ENCODE peak calls at places on chromosomes 6 and 20, in eight cellular contexts. W, K, B, P, Y, Z, H and T are unnamed samples. For H3K9me3, the result is how much of the 10 kb centered on the place peaks cover.

GRCh38 chr6:161369339-161369738 is 95.5 kb upstream of the AGPAT4 start:
- DNase-seq in W (no peak), K (no peak), B (peak), P (no peak), Y (no peak), Z (no peak), H (no peak), T (peak)

GRCh38 chr20:37643400-37643799 is 50.4 kb upstream of the CTNNBL1 start:
- DNase-seq in W (no peak), K (no peak), B (no peak), P (no peak), Y (no peak), Z (no peak), H (no peak), T (no peak)

GRCh38 chr6:15464211-15464725 is 198.6 kb downstream of the DTNBP1 start:
- DNase-seq in W (no peak), K (peak), B (no peak), P (peak), Y (peak), Z (no peak), H (peak), T (no peak)

GRCh38 chr6:72825265-72825918 is 203.5 kb downstream of the KCNQ5 start:
- DNase-seq in W (no peak), K (no peak), B (no peak), P (no peak), Y (no peak), Z (no peak), H (no peak), T (peak)

GRCh38 chr20:39853664-39854063 is 835.4 kb downstream of the MAFB start:
- DNase-seq in W (no peak), K (no peak), B (no peak), P (no peak), Y (no peak), Z (no peak), H (no peak), T (peak)

GRCh38 chr6:132333639-132334516 is 67.4 kb downstream of the MOXD1 start:
- DNase-seq in W (no peak), K (peak), B (no peak), P (no peak), Y (no peak), Z (no peak), H (peak), T (peak)

GRCh38 chr6:150008588-150008987 is 16.7 kb downstream of the RAET1L start:
- DNase-seq in W (no peak), K (no peak), B (no peak), P (no peak), Y (no peak), Z (no peak), H (peak), T (no peak)

GRCh38 chr6:136012198-136012884 is 160.8 kb downstream of the PDE7B start:
- DNase-seq in W (no peak), K (no peak), B (no peak), P (no peak), Y (no peak), Z (no peak), H (peak), T (peak)

GRCh38 chr20:6940052-6940451 is 172.6 kb downstream of the BMP2 start:
- DNase-seq in W (no peak), K (no peak), B (no peak), P (peak), Y (peak), Z (no peak), H (peak), T (no peak)

GRCh38 chr6:24985313-24985712 is 49.6 kb upstream of the RIPOR2 start:
- DNase-seq in W (no peak), K (no peak), B (no peak), P (no peak), Y (no peak), Z (no peak), H (no peak), T (no peak)

GRCh38 chr20:33419140-33419974 is 18.0 kb upstream of the CDK5RAP1 start:
- DNase-seq in W (no peak), K (no peak), B (no peak), P (no peak), Y (no peak), Z (no peak), H (no peak), T (no peak)

GRCh38 chr6:3293271-3294155 is 34.8 kb downstream of the PSMG4 start:
- DNase-seq in W (peak), K (no peak), B (no peak), P (no peak), Y (no peak), Z (no peak), H (no peak), T (no peak)

GRCh38 chr6:124535746-124536145 is 426.5 kb upstream of the RNF217 start:
- DNase-seq in W (no peak), K (no peak), B (peak), P (no peak), Y (no peak), Z (no peak), H (peak), T (no peak)

GRCh38 chr6:38110407-38111025 is 291.0 kb downstream of the ZFAND3 start:
- DNase-seq in W (no peak), K (no peak), B (no peak), P (no peak), Y (no peak), Z (no peak), H (no peak), T (no peak)

GRCh38 chr20:33059741-33060390 is 6.2 kb downstream of the BPIFB3 start:
- DNase-seq in W (no peak), K (no peak), B (no peak), P (no peak), Y (no peak), Z (no peak), H (no peak), T (no peak)

GRCh38 chr6:26044140-26045045 is 42.8 kb upstream of the HFE start:
- DNase-seq in W (peak), K (peak), B (peak), P (peak), Y (peak), Z (no peak), H (no peak), T (no peak)

GRCh38 chr20:64107736-64108457 is 532 bp upstream of the NPBWR2 start:
- DNase-seq in W (peak), K (no peak), B (no peak), P (peak), Y (no peak), Z (no peak), H (no peak), T (no peak)

GRCh38 chr6:100210138-100210872 is 216.3 kb upstream of the MCHR2 start:
- DNase-seq in W (no peak), K (no peak), B (no peak), P (no peak), Y (no peak), Z (no peak), H (no peak), T (no peak)

GRCh38 chr20:17648782-17649730 is 33.0 kb downstream of the RRBP1 start:
- DNase-seq in W (peak), K (peak), B (peak), P (peak), Y (no peak), Z (no peak), H (peak), T (no peak)

GRCh38 chr6:168722397-168722796 is 281.4 kb downstream of the SMOC2 start:
- DNase-seq in W (no peak), K (no peak), B (no peak), P (no peak), Y (no peak), Z (no peak), H (no peak), T (no peak)
- H3K9me3 ChIP-seq in W (under half), K (under half), B (under half), P (under half), Y (under half), Z (under half), H (under half), T (half or more)

GRCh38 chr6:137890983-137891537 is 24.0 kb downstream of the TNFAIP3 start:
- DNase-seq in W (no peak), K (no peak), B (no peak), P (no peak), Y (no peak), Z (no peak), H (no peak), T (no peak)
- H3K9me3 ChIP-seq in W (under half), K (under half), B (under half), P (under half), Y (under half), Z (under half), H (under half), T (under half)

DNA sequence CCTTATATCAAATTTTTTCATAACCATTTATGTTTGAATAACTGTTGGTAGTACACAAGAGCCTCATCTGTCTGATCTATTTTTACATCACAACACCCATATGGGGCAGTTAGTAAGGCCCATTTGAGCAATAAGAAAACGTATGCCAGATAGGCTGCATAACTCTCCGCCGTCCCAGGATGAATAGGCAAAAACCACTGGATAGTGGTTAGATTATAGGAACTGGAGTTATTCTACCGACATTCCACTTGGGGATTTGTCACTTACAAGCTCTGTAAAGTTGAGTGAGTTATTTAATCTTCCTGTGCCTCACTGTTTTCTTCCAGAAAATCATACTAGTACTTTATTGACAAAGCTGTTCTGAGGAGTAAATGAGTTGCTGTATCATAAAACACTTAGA is 881.9 kb downstream of the QKI start:
- DNase-seq in W (no peak), K (no peak), B (no peak), P (no peak), Y (no peak), Z (no peak), H (no peak), T (no peak)
- H3K9me3 ChIP-seq in W (under half), K (under half), B (under half), P (under half), Y (under half), Z (under half), H (under half), T (under half)

GRCh38 chr6:23003671-23004598 is 434.6 kb downstream of the HDGFL1 start:
- DNase-seq in W (peak), K (no peak), B (peak), P (no peak), Y (no peak), Z (no peak), H (no peak), T (peak)

GRCh38 chr6:23002044-23002619 is 432.8 kb downstream of the HDGFL1 start:
- DNase-seq in W (no peak), K (no peak), B (no peak), P (no peak), Y (no peak), Z (no peak), H (no peak), T (no peak)

DNA sequence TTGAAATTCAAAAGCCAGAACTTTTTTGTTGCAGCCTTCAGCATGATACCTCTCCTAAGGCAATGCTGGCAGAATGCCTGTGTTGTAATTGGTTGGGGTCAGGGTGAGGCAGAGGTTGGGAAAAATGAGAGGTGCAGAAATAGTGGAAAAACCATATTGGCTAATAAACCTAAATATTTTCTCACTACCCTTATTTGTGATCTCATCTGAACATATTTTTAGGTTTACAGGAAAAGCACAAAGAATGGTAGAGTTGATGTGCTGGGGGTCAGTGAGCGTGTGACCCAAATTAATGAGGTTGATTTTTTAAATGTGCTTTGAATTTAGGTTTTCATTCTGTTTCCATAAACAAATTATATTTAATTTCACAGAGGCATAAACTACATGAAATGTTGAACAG is 437.3 kb downstream of the HDGFL1 start:
- DNase-seq in W (no peak), K (no peak), B (no peak), P (no peak), Y (no peak), Z (no peak), H (no peak), T (no peak)
- H3K9me3 ChIP-seq in W (under half), K (under half), B (under half), P (under half), Y (under half), Z (under half), H (under half), T (under half)

GRCh38 chr6:110139052-110139451 is 40.4 kb downstream of the WASF1 start:
- DNase-seq in W (no peak), K (no peak), B (no peak), P (no peak), Y (no peak), Z (no peak), H (no peak), T (no peak)
- H3K9me3 ChIP-seq in W (under half), K (under half), B (under half), P (under half), Y (under half), Z (under half), H (under half), T (under half)

GRCh38 chr6:110039364-110039995 is 61.4 kb downstream of the GPR6 start:
- DNase-seq in W (peak), K (peak), B (peak), P (peak), Y (peak), Z (peak), H (peak), T (peak)
- H3K9me3 ChIP-seq in W (under half), K (under half), B (under half), P (under half), Y (under half), Z (under half), H (under half), T (under half)

GRCh38 chr20:42844751-42845150 is 345.0 kb downstream of the PTPRT start:
- DNase-seq in W (no peak), K (no peak), B (no peak), P (no peak), Y (no peak), Z (no peak), H (no peak), T (no peak)
- H3K9me3 ChIP-seq in W (under half), K (under half), B (under half), P (under half), Y (under half), Z (under half), H (under half), T (under half)

GRCh38 chr6:27295301-27296079 is 16.6 kb downstream of the POM121L2 start:
- DNase-seq in W (no peak), K (no peak), B (no peak), P (no peak), Y (no peak), Z (no peak), H (peak), T (peak)

GRCh38 chr6:27294409-27294808 is 17.7 kb downstream of the POM121L2 start:
- DNase-seq in W (no peak), K (no peak), B (no peak), P (no peak), Y (no peak), Z (no peak), H (no peak), T (no peak)

GRCh38 chr6:27296106-27296783 is 15.8 kb downstream of the POM121L2 start:
- DNase-seq in W (no peak), K (no peak), B (no peak), P (no peak), Y (no peak), Z (no peak), H (peak), T (no peak)

GRCh38 chr6:27297857-27298730 is 14.0 kb downstream of the POM121L2 start:
- DNase-seq in W (no peak), K (no peak), B (no peak), P (no peak), Y (no peak), Z (no peak), H (peak), T (no peak)

GRCh38 chr6:27297484-27297856 is 14.6 kb downstream of the POM121L2 start:
- DNase-seq in W (no peak), K (no peak), B (no peak), P (no peak), Y (no peak), Z (no peak), H (no peak), T (no peak)
- H3K9me3 ChIP-seq in W (under half), K (under half), B (under half), P (under half), Y (under half), Z (under half), H (under half), T (under half)

DNA sequence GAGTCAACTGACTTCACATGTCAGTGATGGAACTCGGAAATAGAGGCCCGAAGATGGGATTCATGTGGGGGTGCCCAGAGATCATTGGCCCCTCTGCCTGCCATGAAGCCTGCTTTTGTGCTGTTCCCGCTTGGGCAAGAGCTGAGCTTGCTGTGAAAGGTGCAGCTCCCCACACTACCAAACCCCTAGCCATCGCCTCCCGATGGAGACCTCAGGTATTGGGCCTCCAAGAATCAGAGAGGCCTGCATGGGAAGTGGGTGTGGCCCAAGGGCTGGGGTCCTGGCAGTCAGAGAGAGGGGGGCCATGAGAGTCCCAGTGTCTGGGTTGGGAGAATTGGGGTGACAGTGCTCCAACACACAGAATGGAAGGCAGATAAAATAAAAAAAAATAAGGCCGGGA is 160.9 kb downstream of the SOD2 start:
- DNase-seq in W (no peak), K (no peak), B (no peak), P (no peak), Y (no peak), Z (no peak), H (no peak), T (no peak)
- H3K9me3 ChIP-seq in W (under half), K (under half), B (under half), P (under half), Y (under half), Z (under half), H (under half), T (under half)